ENCODE peak calls at places on chromosomes 6 and 20, in five cellular contexts. S is fibroblast of the aortic adventitia, O is HuH-7.5, B is fibroblast of the conjunctiva, N is H1. R is an unnamed sample.

GRCh38 chr20:51930775-51931174 is 128.5 kb upstream of the SALL4 start:
- DNase-seq in B (peak), O (no peak), S (peak), N (no peak), R (no peak)

GRCh38 chr20:54086444-54087134 is 16.2 kb upstream of the BCAS1 start:
- DNase-seq in S (peak), B (no peak), O (no peak), N (no peak), R (no peak)

GRCh38 chr6:132520953-132521352 is 8.0 kb upstream of the STX7 start:
- DNase-seq in N (no peak), S (peak), B (peak), O (no peak), R (no peak)

GRCh38 chr6:81606965-81607381 is 145.5 kb downstream of the TENT5A start:
- DNase-seq in O (no peak), N (no peak), B (peak), S (peak), R (no peak)

GRCh38 chr6:153698637-153699036 is 340.4 kb upstream of the OPRM1 start:
- DNase-seq in B (no peak), O (no peak), N (no peak), S (no peak), R (no peak)

GRCh38 chr6:67698534-67698933 is 936.5 kb upstream of the ADGRB3 start:
- DNase-seq in O (no peak), B (no peak), S (no peak), N (no peak), R (no peak)

GRCh38 chr6:81752969-81753708 is 658 bp upstream of the TENT5A start:
- DNase-seq in S (peak), N (peak), O (peak), B (peak), R (peak)

GRCh38 chr20:23129891-23130621 is 43.9 kb upstream of the CD93 start:
- DNase-seq in N (no peak), B (no peak), S (no peak), O (no peak), R (no peak)

GRCh38 chr6:14255916-14256315 is 138.3 kb downstream of the CD83 start:
- DNase-seq in S (no peak), O (no peak), N (peak), B (no peak), R (no peak)

GRCh38 chr6:37868447-37868825 is 48.9 kb downstream of the ZFAND3 start:
- DNase-seq in S (peak), B (no peak), O (no peak), N (no peak), R (no peak)

GRCh38 chr6:161218222-161218621 is 55.6 kb downstream of the AGPAT4 start:
- DNase-seq in O (no peak), S (no peak), B (no peak), N (no peak), R (no peak)

GRCh38 chr6:42411431-42411830 is 40.3 kb downstream of the TRERF1 start:
- DNase-seq in S (peak), O (no peak), N (no peak), B (no peak), R (no peak)

GRCh38 chr6:25359191-25359861 is 80.2 kb downstream of the CARMIL1 start:
- DNase-seq in O (no peak), B (no peak), S (peak), N (no peak), R (no peak)

GRCh38 chr20:64245746-64246595 is 9.6 kb upstream of the PCMTD2 start:
- DNase-seq in B (no peak), N (no peak), O (no peak), S (no peak), R (no peak)

GRCh38 chr6:35624341-35625070 is 64.2 kb downstream of the FKBP5 start:
- DNase-seq in B (no peak), S (peak), N (no peak), O (no peak), R (no peak)

GRCh38 chr6:8506123-8506522 is 70.8 kb upstream of the SLC35B3 start:
- DNase-seq in N (no peak), S (no peak), O (no peak), B (no peak), R (no peak)

GRCh38 chr6:156427345-156427744 is 349.8 kb upstream of the ARID1B start:
- DNase-seq in N (no peak), B (peak), S (peak), O (no peak), R (no peak)

GRCh38 chr6:3194535-3195376 is 32.7 kb downstream of the TUBB2B start:
- DNase-seq in O (no peak), B (peak), S (peak), N (peak), R (no peak)

GRCh38 chr6:111057074-111057752 is 30.1 kb upstream of the SLC16A10 start:
- DNase-seq in B (peak), S (peak), N (no peak), O (peak), R (no peak)

GRCh38 chr6:13811627-13812358 is 2.6 kb downstream of the MCUR1 start:
- DNase-seq in B (no peak), O (no peak), N (no peak), S (no peak), R (no peak)

GRCh38 chr6:52186075-52186474 is at the start of gene IL17A:
- DNase-seq in N (no peak), B (no peak), O (no peak), S (no peak), R (no peak)

GRCh38 chr6:61682562-61682961 is 603.5 kb downstream of the KHDRBS2 start:
- DNase-seq in O (no peak), B (no peak), S (no peak), N (no peak), R (no peak)

GRCh38 chr6:33507261-33507660 is 52.9 kb downstream of the ZBTB9 start:
- DNase-seq in B (no peak), S (no peak), N (no peak), O (no peak), R (no peak)

GRCh38 chr20:38127011-38127621 is 38.0 kb downstream of the TGM2 start:
- DNase-seq in S (peak), B (no peak), N (no peak), O (no peak), R (peak)

GRCh38 chr6:36210886-36211595 is 14.5 kb downstream of the BRPF3 start:
- DNase-seq in N (no peak), S (no peak), B (no peak), O (no peak), R (no peak)

GRCh38 chr6:19802656-19803055 is 34.5 kb upstream of the ID4 start:
- DNase-seq in B (no peak), O (no peak), S (no peak), N (no peak), R (no peak)

GRCh38 chr20:32582659-32583580 is 2.2 kb downstream of the NOL4L start:
- DNase-seq in N (peak), S (no peak), B (no peak), O (peak), R (peak)

GRCh38 chr20:31839782-31840487 is 5.5 kb downstream of the FOXS1 start:
- DNase-seq in S (no peak), B (no peak), O (no peak), N (no peak), R (no peak)

GRCh38 chr6:113672691-113673149 is 184.4 kb upstream of the MARCKS start:
- DNase-seq in B (no peak), N (no peak), O (no peak), S (peak), R (no peak)

GRCh38 chr6:41560440-41561192 is 14.4 kb downstream of the FOXP4 start:
- DNase-seq in B (no peak), O (no peak), S (peak), N (peak), R (no peak)

GRCh38 chr20:24662286-24662685 is 192.9 kb downstream of the SYNDIG1 start:
- DNase-seq in S (no peak), B (no peak), O (no peak), N (no peak), R (no peak)

GRCh38 chr6:127343753-127344659 is 597 bp upstream of the ECHDC1 start:
- DNase-seq in S (peak), N (no peak), O (no peak), B (no peak), R (no peak)

GRCh38 chr6:41707565-41708200 is 27.7 kb downstream of the TFEB start:
- DNase-seq in O (no peak), B (no peak), N (no peak), S (no peak), R (no peak)

GRCh38 chr20:61974357-61974665 is 91.4 kb downstream of the TAF4 start:
- DNase-seq in B (no peak), O (no peak), N (no peak), S (no peak), R (no peak)

GRCh38 chr20:23917024-23917725 is 37.6 kb upstream of the CST5 start:
- DNase-seq in S (no peak), B (no peak), O (no peak), N (no peak), R (peak)

GRCh38 chr6:160431231-160431630 is 83.1 kb downstream of the SLC22A3 start:
- DNase-seq in S (peak), N (no peak), O (no peak), B (peak), R (peak)

GRCh38 chr20:16106191-16106849 is 466.9 kb downstream of the KIF16B start:
- DNase-seq in S (no peak), N (no peak), O (no peak), B (no peak), R (no peak)

GRCh38 chr20:53852691-53853450 is 217.5 kb downstream of the BCAS1 start:
- DNase-seq in O (no peak), N (no peak), S (no peak), B (no peak), R (no peak)

GRCh38 chr6:3159805-3160781 is 2.7 kb upstream of the TUBB2A start:
- DNase-seq in S (no peak), O (no peak), B (no peak), N (no peak), R (peak)

R was measured in lower leg skin.